ENCODE peak calls at places on chromosome 1, in four cellular contexts. One of them, this sample, is unnamed.

GRCh38 chr1:78143673-78144072 is 97.9 kb downstream of the GIPC2 start:
- DNase-seq in HCT116: no peak
- DNase-seq in neural progenitor cell: no peak
- DNase-seq in fibroblast of lung: no peak
- DNase-seq in this sample: no peak

GRCh38 chr1:100921110-100921706 is 25.3 kb downstream of the SLC30A7 start:
- DNase-seq in neural progenitor cell: peak; percentile 69
- DNase-seq in HCT116: peak; percentile 22
- DNase-seq in fibroblast of lung: peak; percentile 41
- DNase-seq in this sample: peak; percentile 21

GRCh38 chr1:221742555-221743415 is 896 bp upstream of the DUSP10 start:
- DNase-seq in fibroblast of lung: peak; percentile 74
- DNase-seq in HCT116: peak; percentile 48
- DNase-seq in neural progenitor cell: peak; percentile 83
- DNase-seq in this sample: peak; percentile 80

GRCh38 chr1:22772054-22772453 is 61.4 kb downstream of the EPHB2 start:
- DNase-seq in fibroblast of lung: peak; percentile 51
- DNase-seq in HCT116: no peak
- DNase-seq in neural progenitor cell: no peak
- DNase-seq in this sample: no peak

GRCh38 chr1:3258431-3259003 is 189.5 kb downstream of the PRDM16 start:
- DNase-seq in fibroblast of lung: peak; percentile 18
- DNase-seq in neural progenitor cell: no peak
- DNase-seq in HCT116: no peak
- DNase-seq in this sample: no peak

GRCh38 chr1:106787511-106787910 is 269.0 kb upstream of the PRMT6 start:
- DNase-seq in fibroblast of lung: no peak
- DNase-seq in neural progenitor cell: no peak
- DNase-seq in HCT116: no peak
- DNase-seq in this sample: no peak

GRCh38 chr1:115761601-115762302 is 6.8 kb downstream of the CASQ2 start:
- DNase-seq in neural progenitor cell: no peak
- DNase-seq in fibroblast of lung: no peak
- DNase-seq in HCT116: no peak
- DNase-seq in this sample: no peak

GRCh38 chr1:90579212-90579802 is 137.8 kb downstream of the BARHL2 start:
- DNase-seq in fibroblast of lung: peak; percentile 30
- DNase-seq in HCT116: peak; percentile 43
- DNase-seq in neural progenitor cell: peak; percentile 59
- DNase-seq in this sample: peak; percentile 61

GRCh38 chr1:7007902-7008301 is 222.6 kb downstream of the CAMTA1 start:
- DNase-seq in neural progenitor cell: no peak
- DNase-seq in HCT116: no peak
- DNase-seq in fibroblast of lung: no peak
- DNase-seq in this sample: no peak

GRCh38 chr1:80509965-80510522 is 1290.7 kb upstream of the ADGRL2 start:
- DNase-seq in fibroblast of lung: no peak
- DNase-seq in HCT116: peak; percentile 0
- DNase-seq in neural progenitor cell: peak; percentile 82
- DNase-seq in this sample: no peak

GRCh38 chr1:119409731-119410130 is 5.2 kb upstream of the HSD3B2 start:
- DNase-seq in fibroblast of lung: peak; percentile 65
- DNase-seq in HCT116: no peak
- DNase-seq in neural progenitor cell: no peak
- DNase-seq in this sample: no peak

GRCh38 chr1:27684176-27684575 is 12.2 kb upstream of the IFI6 start:
- DNase-seq in HCT116: no peak
- DNase-seq in neural progenitor cell: no peak
- DNase-seq in fibroblast of lung: no peak
- DNase-seq in this sample: no peak

GRCh38 chr1:70745199-70745598 is 302.4 kb downstream of the PTGER3 start:
- DNase-seq in neural progenitor cell: peak; percentile 51
- DNase-seq in fibroblast of lung: no peak
- DNase-seq in HCT116: peak; percentile 4
- DNase-seq in this sample: no peak

GRCh38 chr1:10672376-10673050 is 123.9 kb downstream of the CASZ1 start:
- DNase-seq in fibroblast of lung: no peak
- DNase-seq in HCT116: no peak
- DNase-seq in neural progenitor cell: no peak
- DNase-seq in this sample: no peak
- TF ChIP-seq EZH2 in fibroblast of lung: no peak
- TF ChIP-seq EZH2 in HCT116: no peak
- TF ChIP-seq EZH2 in neural progenitor cell: no peak
- TF ChIP-seq EZH2 in this sample: no peak

GRCh38 chr1:53062731-53063591 is 948 bp downstream of the PODN start:
- DNase-seq in neural progenitor cell: peak; percentile 59
- DNase-seq in HCT116: no peak
- DNase-seq in fibroblast of lung: no peak
- DNase-seq in this sample: no peak
- H3K27me3 ChIP-seq in neural progenitor cell: peaks cover 76% of the 10 kb centered on the region
- H3K27me3 ChIP-seq in HCT116: no peaks in the 10 kb centered on the region
- H3K27me3 ChIP-seq in fibroblast of lung: no peaks in the 10 kb centered on the region
- H3K27me3 ChIP-seq in this sample: peaks cover 52% of the 10 kb centered on the region

GRCh38 chr1:147072371-147073061 is 99.8 kb downstream of the PRKAB2 start:
- DNase-seq in fibroblast of lung: no peak
- DNase-seq in neural progenitor cell: peak; percentile 63
- DNase-seq in HCT116: no peak
- DNase-seq in this sample: no peak
- TF ChIP-seq EZH2 in fibroblast of lung: peak; percentile 36
- TF ChIP-seq EZH2 in neural progenitor cell: peak; percentile 65
- TF ChIP-seq EZH2 in HCT116: no peak
- TF ChIP-seq EZH2 in this sample: no peak

DNA sequence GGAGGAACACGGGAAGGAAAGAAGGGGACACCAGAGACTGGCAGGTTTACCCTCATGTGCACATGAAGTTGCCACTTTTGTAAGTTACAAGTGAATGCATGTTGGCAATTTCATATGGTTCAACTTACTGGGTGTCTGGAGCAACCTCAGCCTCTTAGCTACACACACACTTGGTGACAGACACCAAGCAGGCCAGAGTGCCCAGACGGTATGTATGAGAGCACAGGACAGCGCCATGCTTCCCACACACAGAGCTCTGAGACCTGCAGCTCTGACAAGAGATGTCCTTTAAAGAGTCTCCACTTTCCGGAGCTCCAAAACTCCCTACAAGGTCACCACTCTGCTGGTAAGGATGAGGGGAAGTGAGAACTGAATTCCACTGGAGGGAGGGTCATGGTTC is 1.9 kb upstream of the TRABD2B start:
- DNase-seq in fibroblast of lung: no peak
- DNase-seq in neural progenitor cell: no peak
- DNase-seq in HCT116: no peak
- DNase-seq in this sample: no peak
- H3K27me3 ChIP-seq in fibroblast of lung: peaks cover 27% of the 10 kb centered on the region
- H3K27me3 ChIP-seq in neural progenitor cell: peaks cover 67% of the 10 kb centered on the region
- H3K27me3 ChIP-seq in HCT116: peaks cover 18% of the 10 kb centered on the region
- H3K27me3 ChIP-seq in this sample: peaks cover 36% of the 10 kb centered on the region

GRCh38 chr1:192608671-192609070 is 27.3 kb upstream of the RGS13 start:
- DNase-seq in neural progenitor cell: no peak
- DNase-seq in HCT116: no peak
- DNase-seq in fibroblast of lung: no peak
- DNase-seq in this sample: no peak
- TF ChIP-seq EZH2 in neural progenitor cell: no peak
- TF ChIP-seq EZH2 in HCT116: no peak
- TF ChIP-seq EZH2 in fibroblast of lung: no peak
- TF ChIP-seq EZH2 in this sample: no peak

DNA sequence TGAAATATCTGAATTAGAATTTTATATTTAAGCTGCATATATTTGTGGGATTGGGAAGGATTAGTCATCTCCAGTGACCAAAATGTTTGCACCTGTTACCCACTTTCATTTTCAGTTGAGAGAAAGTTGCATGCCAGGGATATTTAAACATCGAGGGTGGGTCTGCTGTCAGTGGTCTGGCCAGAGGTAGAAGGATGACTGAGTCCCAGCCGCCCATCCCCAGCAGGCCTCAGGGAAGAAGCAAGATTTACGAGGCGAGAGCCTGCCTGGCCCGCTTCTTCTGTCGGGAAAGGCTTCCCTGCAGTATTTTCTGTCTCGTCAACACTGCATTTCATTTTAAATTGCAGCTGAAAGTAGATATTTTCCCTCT is 1.4 kb upstream of the MAN1C1 start:
- DNase-seq in neural progenitor cell: no peak
- DNase-seq in fibroblast of lung: no peak
- DNase-seq in HCT116: no peak
- DNase-seq in this sample: no peak
- H3K27me3 ChIP-seq in neural progenitor cell: peaks cover 76% of the 10 kb centered on the region
- H3K27me3 ChIP-seq in fibroblast of lung: peaks cover 38% of the 10 kb centered on the region
- H3K27me3 ChIP-seq in HCT116: peaks cover 13% of the 10 kb centered on the region
- H3K27me3 ChIP-seq in this sample: peaks cover 38% of the 10 kb centered on the region

This sample was measured in K562.